ENCODE peak calls at places on chromosomes 5 and 9, in ten cellular contexts. C is body of pancreas, B is spleen, Q is breast epithelium, R is IMR-90, E is heart left ventricle, M is uterus, S is HepG2, Y is endothelial cell of umbilical vein, H is tibial nerve. D is an unnamed sample. For H3K4me1, the result is how much of the 10 kb centered on the place peaks cover.

GRCh38 chr5:94791787-94792186 is 173.3 kb downstream of the SLF1 start:
- DNase-seq in C (no peak), E (no peak), B (peak), R (no peak), Q (no peak), H (no peak), S (no peak), M (no peak), Y (no peak), D (no peak)

GRCh38 chr5:76470978-76471377 is 67.9 kb downstream of the IQGAP2 start:
- DNase-seq in C (peak), E (no peak), H (no peak), M (no peak), Y (no peak), B (no peak), Q (no peak), R (no peak), S (no peak), D (no peak)

GRCh38 chr5:67680109-67680508 is 483.5 kb upstream of the CD180 start:
- DNase-seq in E (no peak), M (no peak), R (no peak), C (no peak), Y (no peak), H (no peak), Q (no peak), B (no peak), S (no peak), D (no peak)

GRCh38 chr9:136644343-136644592 is 18.4 kb upstream of the EGFL7 start:
- DNase-seq in S (no peak), C (peak), Q (peak), Y (peak), E (peak), M (peak), R (peak), B (no peak), H (no peak), D (peak)

GRCh38 chr5:80853413-80853812 is 106.8 kb upstream of the RASGRF2 start:
- DNase-seq in C (no peak), H (no peak), B (no peak), Q (no peak), S (no peak), E (no peak), Y (no peak), M (no peak), R (no peak), D (no peak)

GRCh38 chr9:76717611-76718010 is 46.6 kb upstream of the PCA3 start:
- DNase-seq in Y (peak), E (no peak), B (no peak), C (no peak), S (no peak), M (no peak), R (peak), Q (no peak), H (no peak), D (no peak)

GRCh38 chr9:83307051-83307724 is 231.0 kb downstream of the FRMD3 start:
- DNase-seq in C (no peak), Y (peak), E (no peak), M (no peak), R (no peak), Q (no peak), B (no peak), S (no peak), H (no peak), D (no peak)

GRCh38 chr5:110951373-110951791 is 120.1 kb upstream of the TSLP start:
- DNase-seq in B (no peak), C (no peak), M (no peak), Q (no peak), R (no peak), E (no peak), Y (no peak), S (no peak), H (no peak), D (no peak)

GRCh38 chr9:115456515-115456914 is 338.6 kb upstream of the TNC start:
- DNase-seq in Y (no peak), E (no peak), Q (no peak), R (peak), H (peak), C (no peak), M (no peak), B (no peak), S (no peak), D (no peak)

GRCh38 chr5:134101686-134102439 is 12.6 kb upstream of the TCF7 start:
- DNase-seq in C (peak), R (no peak), B (peak), Y (peak), H (peak), Q (no peak), M (no peak), S (peak), E (peak), D (peak)

GRCh38 chr5:177982956-177983355 is 13.1 kb downstream of the PROP1 start:
- DNase-seq in R (no peak), Q (no peak), Y (no peak), C (no peak), B (no peak), H (no peak), E (no peak), M (no peak), S (no peak), D (no peak)

DNA sequence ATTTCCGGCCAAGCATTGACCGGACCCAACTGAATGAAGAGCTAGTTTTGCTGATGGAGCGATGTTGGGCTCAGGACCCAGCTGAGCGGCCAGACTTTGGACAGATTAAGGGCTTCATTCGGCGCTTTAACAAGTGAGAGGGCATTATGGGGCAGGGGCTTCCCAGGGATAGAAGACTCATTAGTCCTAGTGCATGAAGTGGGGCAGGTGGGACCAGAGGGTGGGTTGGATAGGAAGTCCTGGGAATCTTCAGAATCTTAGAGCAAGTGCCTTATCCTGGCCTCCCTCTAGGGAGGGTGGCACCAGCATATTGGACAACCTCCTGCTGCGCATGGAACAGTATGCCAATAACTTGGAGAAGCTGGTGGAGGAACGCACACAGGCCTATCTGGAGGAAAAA is 6.0 kb downstream of the SPAG8 start:
- DNase-seq in R (no peak), B (no peak), H (no peak), C (no peak), M (no peak), Q (no peak), E (no peak), S (no peak), Y (no peak), D (no peak)
- H3K4me1 ChIP-seq in R (under half), B (under half), H (under half), C (under half), M (under half), Q (under half), E (under half), S (under half), Y (under half), D (under half)

DNA sequence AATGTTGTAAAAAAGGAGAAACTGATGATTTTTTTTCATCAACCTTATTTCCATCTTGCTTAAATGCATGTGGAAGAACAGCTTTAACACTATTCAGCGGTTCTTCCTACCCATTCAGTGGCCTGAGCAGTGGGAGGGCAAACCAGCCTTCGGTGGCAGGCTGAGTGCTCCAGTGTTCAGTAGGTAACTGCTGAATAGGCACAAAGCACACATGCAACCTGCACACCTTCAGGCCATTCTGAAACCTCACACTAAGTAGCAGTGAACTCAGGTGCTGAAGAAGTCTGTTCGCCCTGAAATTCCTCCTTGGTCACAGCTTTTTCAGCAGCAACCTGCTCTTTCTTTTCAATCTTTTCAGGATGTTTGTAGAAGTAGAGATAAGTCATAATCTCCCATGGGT is 26.1 kb downstream of the FBXO4 start:
- DNase-seq in Y (no peak), Q (no peak), C (no peak), H (no peak), R (no peak), M (no peak), E (no peak), B (no peak), S (no peak), D (no peak)
- TF ChIP-seq POLR2A in Y (no peak), Q (no peak), C (no peak), H (no peak), R (no peak), M (no peak), E (no peak), B (no peak), S (no peak), D (no peak)

GRCh38 chr5:14209222-14209822 is 66.2 kb downstream of the TRIO start:
- DNase-seq in Q (no peak), E (no peak), R (no peak), S (no peak), C (no peak), H (no peak), B (no peak), Y (no peak), M (no peak), D (no peak)
- H3K4me1 ChIP-seq in Q (under half), E (half or more), R (under half), S (half or more), C (under half), H (under half), B (under half), Y (half or more), M (under half), D (half or more)

GRCh38 chr9:125241000-125241862 is at the start of gene HSPA5:
- DNase-seq in Q (peak), B (peak), R (peak), C (peak), H (peak), Y (peak), M (peak), S (peak), E (peak), D (peak)

GRCh38 chr9:125239631-125240597 is 1.2 kb downstream of the HSPA5 start:
- DNase-seq in Y (no peak), R (no peak), C (no peak), B (no peak), H (no peak), M (no peak), S (no peak), Q (no peak), E (no peak), D (no peak)

GRCh38 chr9:125243792-125244260 is 2.7 kb upstream of the HSPA5 start:
- DNase-seq in H (no peak), B (no peak), R (no peak), M (no peak), E (no peak), Y (no peak), C (no peak), S (no peak), Q (no peak), D (no peak)

GRCh38 chr9:125240649-125240999 is 519 bp downstream of the HSPA5 start:
- DNase-seq in R (no peak), B (no peak), M (no peak), Y (no peak), S (peak), Q (peak), E (peak), H (peak), C (peak), D (peak)

GRCh38 chr9:125241863-125242739 is 958 bp upstream of the HSPA5 start:
- DNase-seq in M (peak), Y (no peak), S (no peak), Q (no peak), H (no peak), E (peak), R (no peak), B (peak), C (peak), D (peak)
- TF ChIP-seq POLR2A in M (no peak), Y (no peak), S (no peak), Q (no peak), H (no peak), E (no peak), R (no peak), B (no peak), C (no peak), D (no peak)

GRCh38 chr9:13651969-13652663 is 372.6 kb upstream of the MPDZ start:
- DNase-seq in E (peak), R (no peak), S (no peak), B (no peak), M (no peak), Y (no peak), H (no peak), C (no peak), Q (no peak), D (no peak)
- H3K4me1 ChIP-seq in E (under half), R (under half), S (under half), B (under half), M (under half), Y (under half), H (under half), C (under half), Q (under half), D (under half)

GRCh38 chr9:87597710-87598200 is 100.1 kb downstream of the DAPK1 start:
- DNase-seq in C (no peak), M (no peak), S (no peak), B (no peak), E (no peak), R (no peak), Y (no peak), Q (no peak), H (no peak), D (no peak)
- TF ChIP-seq POLR2A in C (no peak), M (no peak), S (no peak), B (no peak), E (no peak), R (no peak), Y (no peak), Q (no peak), H (no peak), D (no peak)

DNA sequence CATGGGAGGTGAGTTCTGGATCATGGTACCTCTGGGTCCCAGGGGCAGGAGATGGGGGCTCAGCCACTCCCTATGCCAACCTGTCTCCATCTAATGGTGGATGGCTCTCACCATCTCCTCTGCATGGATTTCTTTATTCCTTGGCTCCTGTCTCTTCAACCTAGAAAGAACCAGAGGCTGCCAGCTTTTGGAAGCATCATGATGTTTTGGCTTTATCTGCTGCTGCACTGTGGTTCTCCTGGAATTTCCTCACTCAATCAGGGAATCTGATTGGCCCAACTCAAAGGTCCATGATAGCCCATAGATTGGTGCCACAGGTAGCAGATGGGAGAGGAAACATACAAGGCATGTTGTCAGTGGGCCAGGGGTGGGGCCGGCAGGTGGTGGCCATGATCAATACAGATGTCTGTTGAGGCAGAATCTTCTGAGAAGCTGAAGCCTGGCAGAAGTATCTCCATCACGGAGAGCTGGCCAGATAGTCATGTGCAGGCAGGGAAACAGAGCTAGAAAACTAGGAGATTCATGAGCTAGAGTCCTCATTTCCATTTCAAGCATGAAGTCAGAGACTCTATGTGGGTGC is 158.2 kb downstream of the MACROH2A1 start:
- DNase-seq in Q (no peak), B (peak), H (no peak), S (no peak), E (no peak), Y (no peak), M (peak), R (no peak), C (no peak), D (no peak)
- H3K4me1 ChIP-seq in Q (under half), B (under half), H (under half), S (under half), E (under half), Y (under half), M (under half), R (under half), C (under half), D (under half)

GRCh38 chr5:87185838-87186237 is 81.8 kb upstream of the RASA1 start:
- DNase-seq in H (no peak), E (no peak), B (no peak), R (no peak), Q (no peak), M (no peak), S (no peak), Y (no peak), C (no peak), D (no peak)

GRCh38 chr5:87190041-87190440 is 77.6 kb upstream of the RASA1 start:
- DNase-seq in H (no peak), Q (no peak), M (no peak), B (no peak), C (no peak), R (no peak), E (no peak), S (no peak), Y (no peak), D (no peak)

GRCh38 chr5:87182622-87183021 is 85.1 kb upstream of the RASA1 start:
- DNase-seq in Y (no peak), H (no peak), B (no peak), S (no peak), C (no peak), M (no peak), E (no peak), Q (no peak), R (no peak), D (no peak)

GRCh38 chr5:87188411-87188810 is 79.3 kb upstream of the RASA1 start:
- DNase-seq in H (no peak), B (no peak), E (no peak), R (no peak), S (no peak), Y (no peak), M (no peak), C (no peak), Q (no peak), D (no peak)

GRCh38 chr5:87184544-87184943 is 83.1 kb upstream of the RASA1 start:
- DNase-seq in R (no peak), B (no peak), Q (no peak), C (no peak), E (no peak), Y (no peak), S (no peak), H (no peak), M (no peak), D (no peak)
- TF ChIP-seq POLR2A in R (no peak), B (no peak), Q (no peak), C (no peak), E (no peak), Y (no peak), S (no peak), H (no peak), M (no peak), D (no peak)